ENCODE peak calls at places on chromosome 4, in six cellular contexts. R, K, C, X, G and W are unnamed samples.

GRCh38 chr4:186792994-186793393 is 69.3 kb upstream of the FAT1 start:
- DNase-seq in K (no peak), R (no peak), G (peak; percentile 75), X (no peak), C (peak; percentile 91), W (no peak)

GRCh38 chr4:119207051-119207450 is 5.5 kb upstream of the USP53 start:
- DNase-seq in K (no peak), X (no peak), G (no peak), R (no peak), C (no peak), W (no peak)

GRCh38 chr4:108165601-108166000 is 3.1 kb downstream of the LEF1 start:
- DNase-seq in K (no peak), X (no peak), C (no peak), R (no peak), G (no peak), W (no peak)

GRCh38 chr4:37453361-37454262 is 209.1 kb downstream of the NWD2 start:
- DNase-seq in R (peak; percentile 20), K (peak; percentile 70), C (no peak), X (peak; percentile 43), G (peak; percentile 55), W (peak; percentile 54)

GRCh38 chr4:109701566-109702399 is 1.5 kb downstream of the CASP6 start:
- DNase-seq in K (no peak), X (no peak), C (no peak), R (no peak), G (peak; percentile 27), W (no peak)

GRCh38 chr4:185112104-185112503 is 31.0 kb upstream of the SLC25A4 start:
- DNase-seq in X (no peak), G (peak; percentile 15), C (peak; percentile 92), R (no peak), K (no peak), W (no peak)

GRCh38 chr4:168605411-168605810 is 108.6 kb downstream of the PALLD start:
- DNase-seq in K (no peak), C (peak; percentile 52), G (no peak), R (no peak), X (peak; percentile 15), W (no peak)

GRCh38 chr4:98659106-98659592 is 738 bp upstream of the TSPAN5 start:
- DNase-seq in R (no peak), K (no peak), C (no peak), G (no peak), X (no peak), W (no peak)